ENCODE peak calls at places on chromosomes 7 and 10, in four cellular contexts. L, T, C and W are unnamed samples.

GRCh38 chr10:100879741-100880360 is 32.9 kb upstream of the SLF2 start:
- DNase-seq in L (no peak), T (no peak), C (no peak), W (no peak)

GRCh38 chr10:73648975-73649829 is 6.6 kb downstream of the SYNPO2L start:
- DNase-seq in L (no peak), T (no peak), C (no peak), W (no peak)

GRCh38 chr10:121077331-121077730 is 226.2 kb downstream of the WDR11 start:
- DNase-seq in L (no peak), T (peak), C (no peak), W (no peak)

GRCh38 chr10:45000138-45000763 is 472 bp upstream of the ZNF22 start:
- DNase-seq in L (no peak), T (peak), C (no peak), W (no peak)

GRCh38 chr10:72729528-72729927 is 37.6 kb downstream of the MCU start:
- DNase-seq in L (no peak), T (no peak), C (no peak), W (no peak)

GRCh38 chr10:133359554-133359971 is 1.7 kb upstream of the FUOM start:
- DNase-seq in L (peak), T (no peak), C (peak), W (no peak)

GRCh38 chr10:101272229-101272868 is 43.1 kb upstream of the LBX1 start:
- DNase-seq in L (peak), T (peak), C (peak), W (peak)

GRCh38 chr7:142110638-142111037 is 880 bp upstream of the MGAM2 start:
- DNase-seq in L (no peak), T (no peak), C (peak), W (no peak)

GRCh38 chr7:21524680-21525079 is 18.2 kb upstream of the DNAH11 start:
- DNase-seq in L (no peak), T (no peak), C (no peak), W (no peak)

GRCh38 chr7:127715272-127715671 is 63.3 kb downstream of the SND1 start:
- DNase-seq in L (no peak), T (no peak), C (no peak), W (no peak)

GRCh38 chr10:79246209-79246581 is 101.1 kb upstream of the PPIF start:
- DNase-seq in L (no peak), T (no peak), C (no peak), W (no peak)

GRCh38 chr10:77458986-77459590 is 178.5 kb downstream of the KCNMA1 start:
- DNase-seq in L (no peak), T (peak), C (no peak), W (no peak)

GRCh38 chr7:69739182-69739581 is 140.9 kb downstream of the AUTS2 start:
- DNase-seq in L (no peak), T (no peak), C (no peak), W (no peak)

GRCh38 chr10:119079572-119080520 is 771 bp downstream of the EIF3A start:
- DNase-seq in L (no peak), T (peak), C (peak), W (no peak)

GRCh38 chr10:120459185-120459584 is 2.2 kb downstream of the PLPP4 start:
- DNase-seq in L (no peak), T (peak), C (no peak), W (no peak)

GRCh38 chr7:86598721-86599120 is 45.0 kb upstream of the GRM3 start:
- DNase-seq in L (no peak), T (no peak), C (no peak), W (no peak)

GRCh38 chr7:47088329-47089067 is 493.4 kb downstream of the TNS3 start:
- DNase-seq in L (peak), T (peak), C (peak), W (peak)

GRCh38 chr10:96700477-96701099 is 19.7 kb downstream of the PIK3AP1 start:
- DNase-seq in L (no peak), T (no peak), C (no peak), W (no peak)

GRCh38 chr7:45591101-45591906 is 17.1 kb downstream of the ADCY1 start:
- DNase-seq in L (peak), T (no peak), C (no peak), W (no peak)

GRCh38 chr10:2978574-2979266 is 88.6 kb upstream of the PFKP start:
- DNase-seq in L (no peak), T (no peak), C (no peak), W (no peak)

GRCh38 chr10:110681023-110681681 is 37.0 kb downstream of the RBM20 start:
- DNase-seq in L (peak), T (peak), C (peak), W (peak)

GRCh38 chr7:159026271-159027047 is 118.2 kb downstream of the VIPR2 start:
- DNase-seq in L (no peak), T (peak), C (no peak), W (no peak)

GRCh38 chr7:137169282-137169698 is 174.2 kb downstream of the PTN start:
- DNase-seq in L (peak), T (peak), C (peak), W (no peak)

GRCh38 chr7:133255461-133255860 is 2.6 kb downstream of the EXOC4 start:
- DNase-seq in L (no peak), T (no peak), C (no peak), W (no peak)

GRCh38 chr7:157519798-157520244 is 183.0 kb downstream of the DNAJB6 start:
- DNase-seq in L (peak), T (no peak), C (no peak), W (no peak)

GRCh38 chr10:691216-691615 is 1.7 kb upstream of the DIP2C start:
- DNase-seq in L (no peak), T (no peak), C (no peak), W (no peak)

GRCh38 chr7:150988230-150989226 is 2.3 kb upstream of the NOS3 start:
- DNase-seq in L (peak), T (no peak), C (no peak), W (peak)

GRCh38 chr10:35545878-35546631 is 59.1 kb upstream of the GJD4 start:
- DNase-seq in L (no peak), T (peak), C (no peak), W (no peak)

GRCh38 chr7:149882264-149883048 is 8.7 kb downstream of the ATP6V0E2 start:
- DNase-seq in L (no peak), T (no peak), C (no peak), W (no peak)

GRCh38 chr10:63700209-63700934 is 179.2 kb downstream of the REEP3 start:
- DNase-seq in L (no peak), T (peak), C (peak), W (no peak)

GRCh38 chr10:120607016-120607709 is 150.1 kb downstream of the PLPP4 start:
- DNase-seq in L (no peak), T (peak), C (no peak), W (no peak)

GRCh38 chr7:21253740-21254687 is 173.9 kb upstream of the SP4 start:
- DNase-seq in L (peak), T (peak), C (peak), W (peak)

GRCh38 chr7:25770235-25770634 is 381.8 kb upstream of the NFE2L3 start:
- DNase-seq in L (no peak), T (no peak), C (no peak), W (no peak)

GRCh38 chr10:11147723-11148122 is 130.1 kb downstream of the CELF2 start:
- DNase-seq in L (no peak), T (no peak), C (no peak), W (no peak)

GRCh38 chr10:102167861-102168260 is 15.7 kb downstream of the NOLC1 start:
- DNase-seq in L (no peak), T (no peak), C (no peak), W (no peak)

GRCh38 chr7:149599636-149600206 is 102.1 kb upstream of the ZNF746 start:
- DNase-seq in L (no peak), T (no peak), C (no peak), W (no peak)

GRCh38 chr7:28672397-28672797 is 260.1 kb downstream of the CREB5 start:
- DNase-seq in L (no peak), T (no peak), C (no peak), W (no peak)

GRCh38 chr7:86006909-86007308 is 636.8 kb upstream of the GRM3 start:
- DNase-seq in L (no peak), T (no peak), C (no peak), W (no peak)

GRCh38 chr7:22549051-22549450 is 49.1 kb upstream of the STEAP1B start:
- DNase-seq in L (no peak), T (no peak), C (no peak), W (no peak)